ENCODE peak calls at places on chromosomes 13 and 19, in eight cellular contexts. K is breast epithelium; F is NCI-H226; R is aorta; X is omental fat pad; M is AG09319; C is activated T-helper 1 cell treated with anti-CD3 and anti-CD28 coated beads, Interleukin-12 subunit alpha, Interleukin-12 subunit beta, Interleukin-2, Interleukin-4 antibody, amounts not matched to agents 30 ng/mL and 10 ng/mL and 1 ng/mL, durations not matched to agents 14 hours and 24 hours and 36 hours; L is NAMALWA. B is an unnamed sample.

GRCh38 chr19:8244442-8244841 is 35.3 kb downstream of the CERS4 start:
- DNase-seq in K (no peak), F (no peak), R (no peak), X (no peak), M (no peak), C (no peak), L (no peak), B (no peak)

GRCh38 chr13:74114202-74114601 is 20.0 kb downstream of the KLF12 start:
- DNase-seq in K (no peak), F (peak; percentile 34), R (no peak), X (no peak), M (peak; percentile 39), C (no peak), L (no peak), B (no peak)

GRCh38 chr13:30697177-30697953 is 38.0 kb upstream of the ALOX5AP start:
- DNase-seq in K (no peak), F (no peak), R (no peak), X (no peak), M (no peak), C (no peak), L (no peak), B (no peak)

GRCh38 chr19:13024126-13024957 is 29.1 kb downstream of the NFIX start:
- DNase-seq in K (no peak), F (no peak), R (no peak), X (no peak), M (no peak), C (no peak), L (no peak), B (no peak)

GRCh38 chr13:46288570-46289259 is 77.0 kb downstream of the LRRC63 start:
- DNase-seq in K (no peak), F (no peak), R (no peak), X (no peak), M (no peak), C (no peak), L (peak; percentile 81), B (no peak)

GRCh38 chr13:98396071-98396710 is 180.7 kb downstream of the STK24 start:
- DNase-seq in K (no peak), F (no peak), R (no peak), X (no peak), M (no peak), C (no peak), L (no peak), B (no peak)

GRCh38 chr19:49339364-49340068 is 4.3 kb downstream of the CD37 start:
- DNase-seq in K (peak; percentile 93), F (peak; percentile 95), R (peak; percentile 93), X (peak; percentile 54), M (peak; percentile 62), C (no peak), L (no peak), B (no peak)

GRCh38 chr13:46982856-46983582 is 86.2 kb upstream of the HTR2A start:
- DNase-seq in K (no peak), F (no peak), R (no peak), X (no peak), M (no peak), C (no peak), L (peak; percentile 53), B (peak; percentile 32)

GRCh38 chr19:12884926-12885748 is 1.9 kb downstream of the KLF1 start:
- DNase-seq in K (peak; percentile 85), F (no peak), R (peak; percentile 89), X (no peak), M (no peak), C (peak; percentile 84), L (peak; percentile 60), B (peak; percentile 94)

GRCh38 chr19:40457048-40457447 is 8.5 kb downstream of the BLVRB start:
- DNase-seq in K (no peak), F (no peak), R (no peak), X (no peak), M (no peak), C (no peak), L (no peak), B (no peak)

GRCh38 chr13:98344392-98344791 is 167.3 kb upstream of the RNF113B start:
- DNase-seq in K (no peak), F (no peak), R (no peak), X (no peak), M (no peak), C (no peak), L (no peak), B (no peak)

GRCh38 chr19:14149509-14149994 is 13.2 kb upstream of the ASF1B start:
- DNase-seq in K (peak; percentile 83), F (no peak), R (peak; percentile 90), X (no peak), M (no peak), C (peak; percentile 33), L (no peak), B (peak; percentile 43)

GRCh38 chr19:3108775-3109174 is 14.6 kb downstream of the GNA11 start:
- DNase-seq in K (no peak), F (peak; percentile 27), R (no peak), X (peak; percentile 52), M (no peak), C (peak; percentile 45), L (peak; percentile 82), B (peak; percentile 67)

B was measured in stimulated activated naive CD8-positive, alpha-beta T cell treated with anti-CD3 and anti-CD28 coated beads, Interleukin-15, amount 100 ng/mL, for 72 hours.